ENCODE peak calls at places on chromosomes 7 and 10, in four cellular contexts. One of them, this sample, is unnamed.

GRCh38 chr10:75469018-75469616 is 37.7 kb downstream of the LRMDA start:
- DNase-seq in GM23248: peak
- DNase-seq in WTC11: no peak
- DNase-seq in head of caudate nucleus: no peak
- DNase-seq in this sample: peak

GRCh38 chr7:74379938-74380337 is 73.8 kb upstream of the GTF2IRD1 start:
- DNase-seq in GM23248: peak
- DNase-seq in WTC11: no peak
- DNase-seq in head of caudate nucleus: peak
- DNase-seq in this sample: peak

GRCh38 chr10:91162495-91163268 is 57.8 kb upstream of the PCGF5 start:
- DNase-seq in GM23248: peak
- DNase-seq in WTC11: peak
- DNase-seq in head of caudate nucleus: peak
- DNase-seq in this sample: peak

GRCh38 chr10:122265896-122266295 is 5.2 kb upstream of the BTBD16 start:
- DNase-seq in GM23248: no peak
- DNase-seq in WTC11: no peak
- DNase-seq in head of caudate nucleus: no peak
- DNase-seq in this sample: no peak

GRCh38 chr10:117548191-117548668 is 5.7 kb downstream of the EMX2 start:
- DNase-seq in GM23248: no peak
- DNase-seq in WTC11: no peak
- DNase-seq in head of caudate nucleus: no peak
- DNase-seq in this sample: no peak

GRCh38 chr7:77696643-77697534 is 630 bp downstream of the RSBN1L start:
- DNase-seq in GM23248: peak
- DNase-seq in WTC11: peak
- DNase-seq in head of caudate nucleus: peak
- DNase-seq in this sample: peak

GRCh38 chr10:6393168-6393567 is 186.9 kb downstream of the PRKCQ start:
- DNase-seq in GM23248: no peak
- DNase-seq in WTC11: no peak
- DNase-seq in head of caudate nucleus: no peak
- DNase-seq in this sample: no peak

GRCh38 chr10:77245953-77246352 is 391.7 kb downstream of the KCNMA1 start:
- DNase-seq in GM23248: peak
- DNase-seq in WTC11: no peak
- DNase-seq in head of caudate nucleus: no peak
- DNase-seq in this sample: peak

GRCh38 chr10:21065621-21066248 is 168.6 kb upstream of the NEBL start:
- DNase-seq in GM23248: no peak
- DNase-seq in WTC11: no peak
- DNase-seq in head of caudate nucleus: no peak
- DNase-seq in this sample: no peak

GRCh38 chr7:113370910-113371309 is 252.6 kb upstream of the SMIM30 start:
- DNase-seq in GM23248: no peak
- DNase-seq in WTC11: no peak
- DNase-seq in head of caudate nucleus: no peak
- DNase-seq in this sample: no peak

GRCh38 chr10:31288961-31289360 is 30.1 kb upstream of the ZEB1 start:
- DNase-seq in GM23248: peak
- DNase-seq in WTC11: no peak
- DNase-seq in head of caudate nucleus: no peak
- DNase-seq in this sample: peak

GRCh38 chr7:50221028-50221427 is 83.5 kb upstream of the IKZF1 start:
- DNase-seq in GM23248: no peak
- DNase-seq in WTC11: no peak
- DNase-seq in head of caudate nucleus: no peak
- DNase-seq in this sample: no peak

GRCh38 chr10:133087679-133088523 is at the start of gene ADGRA1:
- DNase-seq in GM23248: peak
- DNase-seq in WTC11: peak
- DNase-seq in head of caudate nucleus: peak
- DNase-seq in this sample: no peak

GRCh38 chr10:73865459-73866442 is 8.6 kb downstream of the CAMK2G start:
- DNase-seq in GM23248: no peak
- DNase-seq in WTC11: no peak
- DNase-seq in head of caudate nucleus: no peak
- DNase-seq in this sample: no peak

GRCh38 chr10:22655312-22655973 is 58.9 kb downstream of the PIP4K2A start:
- DNase-seq in GM23248: peak
- DNase-seq in WTC11: no peak
- DNase-seq in head of caudate nucleus: no peak
- DNase-seq in this sample: peak

GRCh38 chr7:1883031-1883761 is 213.1 kb downstream of the ELFN1 start:
- DNase-seq in GM23248: peak
- DNase-seq in WTC11: no peak
- DNase-seq in head of caudate nucleus: no peak
- DNase-seq in this sample: peak

GRCh38 chr7:74292757-74293576 is 3.8 kb downstream of the CLIP2 start:
- DNase-seq in GM23248: no peak
- DNase-seq in WTC11: no peak
- DNase-seq in head of caudate nucleus: no peak
- DNase-seq in this sample: no peak

GRCh38 chr7:134708692-134709091 is 62.0 kb downstream of the BPGM start:
- DNase-seq in GM23248: no peak
- DNase-seq in WTC11: no peak
- DNase-seq in head of caudate nucleus: no peak
- DNase-seq in this sample: no peak

GRCh38 chr10:66192162-66192834 is 733.5 kb upstream of the LRRTM3 start:
- DNase-seq in GM23248: no peak
- DNase-seq in WTC11: no peak
- DNase-seq in head of caudate nucleus: no peak
- DNase-seq in this sample: no peak

GRCh38 chr7:43590862-43591550 is 8.1 kb downstream of the STK17A start:
- DNase-seq in GM23248: no peak
- DNase-seq in WTC11: no peak
- DNase-seq in head of caudate nucleus: no peak
- DNase-seq in this sample: no peak

GRCh38 chr7:16727736-16728135 is 25.8 kb upstream of the TSPAN13 start:
- DNase-seq in GM23248: no peak
- DNase-seq in WTC11: no peak
- DNase-seq in head of caudate nucleus: no peak
- DNase-seq in this sample: no peak

GRCh38 chr7:28686418-28686800 is 271.7 kb downstream of the TRIL start:
- DNase-seq in GM23248: peak
- DNase-seq in WTC11: peak
- DNase-seq in head of caudate nucleus: peak
- DNase-seq in this sample: peak

GRCh38 chr7:138325434-138325833 is 134.6 kb upstream of the TRIM24 start:
- DNase-seq in GM23248: no peak
- DNase-seq in WTC11: no peak
- DNase-seq in head of caudate nucleus: no peak
- DNase-seq in this sample: no peak

GRCh38 chr10:74177140-74177677 is 26.2 kb downstream of the ADK start:
- DNase-seq in GM23248: peak
- DNase-seq in WTC11: no peak
- DNase-seq in head of caudate nucleus: peak
- DNase-seq in this sample: peak

GRCh38 chr7:23458044-23458443 is 12.2 kb downstream of the IGF2BP3 start:
- DNase-seq in GM23248: no peak
- DNase-seq in WTC11: no peak
- DNase-seq in head of caudate nucleus: no peak
- DNase-seq in this sample: peak

GRCh38 chr10:49625411-49625810 is 11.6 kb downstream of the CHAT start:
- DNase-seq in GM23248: no peak
- DNase-seq in WTC11: no peak
- DNase-seq in head of caudate nucleus: no peak
- DNase-seq in this sample: no peak

GRCh38 chr10:119325131-119325530 is 117.8 kb downstream of the GRK5 start:
- DNase-seq in GM23248: no peak
- DNase-seq in WTC11: no peak
- DNase-seq in head of caudate nucleus: no peak
- DNase-seq in this sample: no peak

GRCh38 chr10:71657604-71658348 is 61.8 kb downstream of the C10orf105 start:
- DNase-seq in GM23248: no peak
- DNase-seq in WTC11: peak
- DNase-seq in head of caudate nucleus: no peak
- DNase-seq in this sample: no peak

GRCh38 chr7:4707134-4707651 is 25.1 kb downstream of the FOXK1 start:
- DNase-seq in GM23248: peak
- DNase-seq in WTC11: peak
- DNase-seq in head of caudate nucleus: peak
- DNase-seq in this sample: no peak

GRCh38 chr10:2980116-2980515 is 87.2 kb upstream of the PFKP start:
- DNase-seq in GM23248: peak
- DNase-seq in WTC11: no peak
- DNase-seq in head of caudate nucleus: no peak
- DNase-seq in this sample: peak

GRCh38 chr7:33195264-33195663 is 65.9 kb downstream of the BBS9 start:
- DNase-seq in GM23248: peak
- DNase-seq in WTC11: no peak
- DNase-seq in head of caudate nucleus: no peak
- DNase-seq in this sample: peak

GRCh38 chr7:22779697-22780096 is 43.0 kb downstream of the TOMM7 start:
- DNase-seq in GM23248: peak
- DNase-seq in WTC11: no peak
- DNase-seq in head of caudate nucleus: no peak
- DNase-seq in this sample: no peak

GRCh38 chr7:74453321-74454011 is at the start of gene GTF2IRD1:
- DNase-seq in GM23248: peak
- DNase-seq in WTC11: peak
- DNase-seq in head of caudate nucleus: peak
- DNase-seq in this sample: peak

GRCh38 chr7:106793015-106793651 is 71.9 kb upstream of the PIK3CG start:
- DNase-seq in GM23248: peak
- DNase-seq in WTC11: no peak
- DNase-seq in head of caudate nucleus: peak
- DNase-seq in this sample: peak

GRCh38 chr7:63899691-63900393 is 98.8 kb upstream of the ZNF722 start:
- DNase-seq in GM23248: peak
- DNase-seq in WTC11: no peak
- DNase-seq in head of caudate nucleus: peak
- DNase-seq in this sample: no peak

GRCh38 chr7:55539380-55539779 is 32.9 kb downstream of the VOPP1 start:
- DNase-seq in GM23248: no peak
- DNase-seq in WTC11: no peak
- DNase-seq in head of caudate nucleus: no peak
- DNase-seq in this sample: no peak

GRCh38 chr7:81460646-81461045 is 309.2 kb downstream of the HGF start:
- DNase-seq in GM23248: no peak
- DNase-seq in WTC11: no peak
- DNase-seq in head of caudate nucleus: no peak
- DNase-seq in this sample: no peak

GRCh38 chr7:152647-153046 is 39.7 kb upstream of the FAM20C start:
- DNase-seq in GM23248: no peak
- DNase-seq in WTC11: no peak
- DNase-seq in head of caudate nucleus: no peak
- DNase-seq in this sample: no peak